ENCODE peak calls at places on chromosomes 6 and 20, in four cellular contexts. One of them, this sample, is unnamed.

GRCh38 chr6:167568407-167569024 is 243.6 kb downstream of the TTLL2 start:
- DNase-seq in IMR-90: no peak
- DNase-seq in K562: no peak
- DNase-seq in GM12878: no peak
- DNase-seq in this sample: no peak

GRCh38 chr6:110877154-110877564 is 2.6 kb downstream of the AMD1 start:
- DNase-seq in GM12878: no peak
- DNase-seq in K562: no peak
- DNase-seq in IMR-90: peak; percentile 32
- DNase-seq in this sample: no peak

GRCh38 chr6:389622-390021 is 1.9 kb upstream of the IRF4 start:
- DNase-seq in IMR-90: no peak
- DNase-seq in GM12878: peak; percentile 86
- DNase-seq in K562: no peak
- DNase-seq in this sample: no peak

GRCh38 chr6:129863664-129864063 is 2.5 kb upstream of the TMEM244 start:
- DNase-seq in GM12878: no peak
- DNase-seq in IMR-90: peak; percentile 89
- DNase-seq in K562: no peak
- DNase-seq in this sample: no peak

GRCh38 chr6:31792741-31793140 is 2.8 kb downstream of the VARS1 start:
- DNase-seq in K562: peak; percentile 38
- DNase-seq in GM12878: no peak
- DNase-seq in IMR-90: peak; percentile 43
- DNase-seq in this sample: peak; percentile 27

GRCh38 chr6:73942581-73942980 is 246.6 kb downstream of the CD109 start:
- DNase-seq in IMR-90: peak; percentile 79
- DNase-seq in GM12878: no peak
- DNase-seq in K562: no peak
- DNase-seq in this sample: peak; percentile 15

GRCh38 chr6:30683980-30684338 is 2.5 kb downstream of the PPP1R18 start:
- DNase-seq in IMR-90: no peak
- DNase-seq in K562: no peak
- DNase-seq in GM12878: no peak
- DNase-seq in this sample: no peak

GRCh38 chr6:165976705-165977104 is 190.9 kb downstream of the TBXT start:
- DNase-seq in IMR-90: no peak
- DNase-seq in K562: no peak
- DNase-seq in GM12878: no peak
- DNase-seq in this sample: no peak

GRCh38 chr6:129646617-129647016 is 63.4 kb downstream of the ARHGAP18 start:
- DNase-seq in K562: no peak
- DNase-seq in IMR-90: peak; percentile 27
- DNase-seq in GM12878: peak; percentile 61
- DNase-seq in this sample: no peak

GRCh38 chr6:91438570-91438969 is 851.7 kb upstream of the MAP3K7 start:
- DNase-seq in GM12878: no peak
- DNase-seq in K562: no peak
- DNase-seq in IMR-90: peak; percentile 84
- DNase-seq in this sample: no peak

GRCh38 chr6:85460951-85461805 is 11.3 kb downstream of the NT5E start:
- DNase-seq in IMR-90: no peak
- DNase-seq in K562: no peak
- DNase-seq in GM12878: peak; percentile 85
- DNase-seq in this sample: no peak

GRCh38 chr6:17280552-17281090 is 540 bp upstream of the RBM24 start:
- DNase-seq in GM12878: no peak
- DNase-seq in K562: no peak
- DNase-seq in IMR-90: no peak
- DNase-seq in this sample: peak; percentile 63

GRCh38 chr6:130107710-130108109 is 89.3 kb downstream of the L3MBTL3 start:
- DNase-seq in IMR-90: no peak
- DNase-seq in K562: no peak
- DNase-seq in GM12878: no peak
- DNase-seq in this sample: no peak

GRCh38 chr6:145643760-145644159 is 91.6 kb downstream of the EPM2A start:
- DNase-seq in K562: no peak
- DNase-seq in IMR-90: peak; percentile 83
- DNase-seq in GM12878: no peak
- DNase-seq in this sample: no peak

GRCh38 chr20:57868310-57868709 is 158.5 kb upstream of the PMEPA1 start:
- DNase-seq in IMR-90: no peak
- DNase-seq in GM12878: no peak
- DNase-seq in K562: no peak
- DNase-seq in this sample: no peak

GRCh38 chr6:23218751-23219150 is 649.4 kb downstream of the HDGFL1 start:
- DNase-seq in K562: no peak
- DNase-seq in GM12878: no peak
- DNase-seq in IMR-90: no peak
- DNase-seq in this sample: no peak

GRCh38 chr6:89925826-89926225 is 31.6 kb downstream of the GJA10 start:
- DNase-seq in K562: no peak
- DNase-seq in GM12878: no peak
- DNase-seq in IMR-90: peak; percentile 21
- DNase-seq in this sample: no peak

GRCh38 chr20:39111359-39112195 is 149.4 kb downstream of the DHX35 start:
- DNase-seq in GM12878: no peak
- DNase-seq in K562: no peak
- DNase-seq in IMR-90: no peak
- DNase-seq in this sample: no peak

GRCh38 chr6:3585320-3585935 is 128.6 kb upstream of the SLC22A23 start:
- DNase-seq in K562: no peak
- DNase-seq in IMR-90: peak; percentile 84
- DNase-seq in GM12878: no peak
- DNase-seq in this sample: no peak

GRCh38 chr6:17600527-17601388 is 656 bp downstream of the FAM8A1 start:
- DNase-seq in GM12878: no peak
- DNase-seq in IMR-90: peak; percentile 12
- DNase-seq in K562: peak; percentile 69
- DNase-seq in this sample: no peak

GRCh38 chr6:46645265-46645664 is 7.4 kb downstream of the CYP39A1 start:
- DNase-seq in K562: no peak
- DNase-seq in IMR-90: no peak
- DNase-seq in GM12878: no peak
- DNase-seq in this sample: no peak

GRCh38 chr6:17035257-17035757 is 66.5 kb upstream of the STMND1 start:
- DNase-seq in GM12878: no peak
- DNase-seq in IMR-90: no peak
- DNase-seq in K562: no peak
- DNase-seq in this sample: no peak

GRCh38 chr20:36447101-36447500 is 94.2 kb upstream of the MYL9 start:
- DNase-seq in GM12878: no peak
- DNase-seq in K562: no peak
- DNase-seq in IMR-90: no peak
- DNase-seq in this sample: no peak

GRCh38 chr6:45388328-45388727 is 10.6 kb upstream of the SUPT3H start:
- DNase-seq in IMR-90: peak; percentile 45
- DNase-seq in GM12878: no peak
- DNase-seq in K562: no peak
- DNase-seq in this sample: no peak

DNA sequence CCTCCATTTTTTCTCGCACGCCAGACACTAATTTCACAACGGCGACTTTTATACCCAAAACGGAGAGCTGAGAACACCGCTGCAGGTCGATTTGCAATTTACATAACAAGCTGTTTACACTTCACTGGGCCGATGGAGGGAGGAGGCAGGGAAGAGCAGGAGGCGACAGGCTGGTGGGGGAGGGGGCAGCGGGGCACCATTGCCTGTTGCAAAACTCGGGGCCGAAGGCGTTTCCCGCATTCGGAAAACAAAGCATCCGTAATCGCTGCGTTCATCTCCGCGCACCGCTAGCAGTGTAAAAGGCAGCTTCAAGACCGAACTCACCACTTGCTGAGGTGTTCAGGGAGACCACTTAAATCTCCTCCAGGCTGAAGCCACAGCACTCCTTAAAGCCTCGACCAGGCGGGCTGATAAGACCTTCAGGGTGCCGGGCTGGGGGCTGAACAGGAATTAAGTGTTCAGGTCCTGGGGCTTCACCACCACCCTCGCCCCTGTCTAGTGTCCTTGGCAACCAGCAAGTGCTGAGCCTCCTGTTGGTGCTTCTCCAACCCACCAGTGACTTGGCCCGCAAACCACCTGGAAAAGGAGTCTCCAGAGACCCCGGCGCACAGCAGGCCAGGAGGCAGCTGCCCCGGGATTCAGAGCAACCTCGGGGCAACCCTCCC is 2.0 kb upstream of the FOXC1 start:
- DNase-seq in GM12878: no peak
- DNase-seq in K562: no peak
- DNase-seq in IMR-90: no peak
- DNase-seq in this sample: no peak
- TF ChIP-seq ELK1 in GM12878: no peak
- TF ChIP-seq ELK1 in K562: no peak
- TF ChIP-seq ELK1 in IMR-90: no peak
- TF ChIP-seq ELK1 in this sample: no peak

GRCh38 chr6:37049990-37050853 is 44.8 kb downstream of the FGD2 start:
- DNase-seq in GM12878: no peak
- DNase-seq in K562: peak; percentile 72
- DNase-seq in IMR-90: no peak
- DNase-seq in this sample: no peak
- TF ChIP-seq BHLHE40 in GM12878: peak; percentile 77
- TF ChIP-seq BHLHE40 in K562: peak; percentile 82
- TF ChIP-seq BHLHE40 in IMR-90: no peak
- TF ChIP-seq BHLHE40 in this sample: no peak

GRCh38 chr6:132798820-132799538 is 542 bp upstream of the SLC18B1 start:
- DNase-seq in GM12878: peak; percentile 63
- DNase-seq in K562: peak; percentile 71
- DNase-seq in IMR-90: peak; percentile 61
- DNase-seq in this sample: peak; percentile 76

GRCh38 chr6:132792510-132792909 is 5.9 kb downstream of the SLC18B1 start:
- DNase-seq in K562: no peak
- DNase-seq in GM12878: no peak
- DNase-seq in IMR-90: no peak
- DNase-seq in this sample: no peak

GRCh38 chr6:132797975-132798819 is at the start of gene SLC18B1:
- DNase-seq in GM12878: no peak
- DNase-seq in K562: peak; percentile 82
- DNase-seq in IMR-90: peak; percentile 26
- DNase-seq in this sample: no peak
- TF ChIP-seq ELK1 in GM12878: no peak
- TF ChIP-seq ELK1 in K562: no peak
- TF ChIP-seq ELK1 in IMR-90: no peak
- TF ChIP-seq ELK1 in this sample: no peak

GRCh38 chr6:96015791-96016776 is at the start of gene FUT9:
- DNase-seq in K562: no peak
- DNase-seq in GM12878: no peak
- DNase-seq in IMR-90: no peak
- DNase-seq in this sample: no peak

GRCh38 chr6:96016781-96017180 is 1.0 kb downstream of the FUT9 start:
- DNase-seq in GM12878: no peak
- DNase-seq in IMR-90: no peak
- DNase-seq in K562: no peak
- DNase-seq in this sample: no peak

GRCh38 chr6:96014846-96015245 is 928 bp upstream of the FUT9 start:
- DNase-seq in IMR-90: no peak
- DNase-seq in K562: no peak
- DNase-seq in GM12878: no peak
- DNase-seq in this sample: no peak

GRCh38 chr6:96013531-96013930 is 2.2 kb upstream of the FUT9 start:
- DNase-seq in K562: no peak
- DNase-seq in GM12878: no peak
- DNase-seq in IMR-90: no peak
- DNase-seq in this sample: no peak

DNA sequence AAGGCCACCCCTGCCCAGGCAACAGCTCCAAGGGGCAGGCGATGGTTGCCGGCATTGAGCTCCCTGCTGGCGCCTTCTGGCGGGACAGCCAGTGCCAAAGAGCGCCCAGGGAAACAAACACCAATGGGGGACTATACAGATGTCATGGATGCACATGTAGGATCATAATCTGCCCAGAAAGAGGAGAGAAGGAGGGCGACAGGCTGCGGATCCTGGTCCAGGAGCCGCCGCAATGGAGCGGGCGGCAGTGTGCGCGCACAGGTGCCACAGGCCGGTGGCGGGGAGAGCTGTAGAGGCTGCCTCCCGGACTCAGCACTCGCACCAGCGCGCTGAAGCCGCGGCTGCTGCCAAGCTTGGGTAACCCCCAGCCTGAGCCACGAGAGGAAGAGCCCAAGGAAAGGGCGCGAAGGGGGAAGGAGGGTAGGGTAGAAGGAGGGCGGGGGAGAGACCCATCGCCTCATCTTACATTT is 418 bp upstream of the FUT9 start:
- DNase-seq in K562: no peak
- DNase-seq in GM12878: no peak
- DNase-seq in IMR-90: no peak
- DNase-seq in this sample: no peak
- TF ChIP-seq BHLHE40 in K562: no peak
- TF ChIP-seq BHLHE40 in GM12878: no peak
- TF ChIP-seq BHLHE40 in IMR-90: no peak
- TF ChIP-seq BHLHE40 in this sample: no peak

GRCh38 chr6:53044572-53044971 is 20.6 kb upstream of the FBXO9 start:
- DNase-seq in GM12878: no peak
- DNase-seq in K562: no peak
- DNase-seq in IMR-90: no peak
- DNase-seq in this sample: no peak

GRCh38 chr6:53044071-53044470 is 21.1 kb upstream of the FBXO9 start:
- DNase-seq in K562: no peak
- DNase-seq in GM12878: no peak
- DNase-seq in IMR-90: peak; percentile 72
- DNase-seq in this sample: no peak

GRCh38 chr6:53046274-53046673 is 18.9 kb upstream of the FBXO9 start:
- DNase-seq in IMR-90: no peak
- DNase-seq in K562: no peak
- DNase-seq in GM12878: no peak
- DNase-seq in this sample: no peak

GRCh38 chr6:53049389-53049788 is 15.8 kb upstream of the FBXO9 start:
- DNase-seq in IMR-90: no peak
- DNase-seq in GM12878: no peak
- DNase-seq in K562: no peak
- DNase-seq in this sample: no peak

GRCh38 chr6:53048431-53049195 is 16.6 kb upstream of the FBXO9 start:
- DNase-seq in IMR-90: peak; percentile 91
- DNase-seq in GM12878: peak; percentile 40
- DNase-seq in K562: no peak
- DNase-seq in this sample: no peak
- TF ChIP-seq ELK1 in IMR-90: no peak
- TF ChIP-seq ELK1 in GM12878: no peak
- TF ChIP-seq ELK1 in K562: no peak
- TF ChIP-seq ELK1 in this sample: no peak

GRCh38 chr6:111982681-111983080 is 71.2 kb upstream of the CCN6 start:
- DNase-seq in K562: no peak
- DNase-seq in IMR-90: no peak
- DNase-seq in GM12878: no peak
- DNase-seq in this sample: no peak

GRCh38 chr6:111984516-111985201 is 69.2 kb upstream of the CCN6 start:
- DNase-seq in IMR-90: no peak
- DNase-seq in GM12878: no peak
- DNase-seq in K562: no peak
- DNase-seq in this sample: no peak

GRCh38 chr6:111985202-111985731 is 68.6 kb upstream of the CCN6 start:
- DNase-seq in IMR-90: peak; percentile 96
- DNase-seq in K562: no peak
- DNase-seq in GM12878: no peak
- DNase-seq in this sample: no peak

GRCh38 chr6:111983197-111983596 is 70.7 kb upstream of the CCN6 start:
- DNase-seq in IMR-90: no peak
- DNase-seq in GM12878: no peak
- DNase-seq in K562: no peak
- DNase-seq in this sample: no peak

GRCh38 chr6:111984081-111984480 is 69.8 kb upstream of the CCN6 start:
- DNase-seq in IMR-90: no peak
- DNase-seq in GM12878: no peak
- DNase-seq in K562: no peak
- DNase-seq in this sample: no peak
- TF ChIP-seq BHLHE40 in IMR-90: no peak
- TF ChIP-seq BHLHE40 in GM12878: no peak
- TF ChIP-seq BHLHE40 in K562: no peak
- TF ChIP-seq BHLHE40 in this sample: no peak